ENCODE peak calls at places on chromosomes 5 and 9, in seven cellular contexts. H, P, X, M, T, A and D are unnamed samples.

GRCh38 chr5:149946118-149946517 is 1.5 kb upstream of the PDE6A start:
- DNase-seq in T (no peak), H (no peak), A (peak), M (no peak), P (no peak), X (no peak), D (no peak)

GRCh38 chr9:132791699-132792240 is 86.3 kb downstream of the AK8 start:
- DNase-seq in T (no peak), H (no peak), X (no peak), A (no peak), P (no peak), M (no peak), D (no peak)

GRCh38 chr5:40486437-40487270 is 193.1 kb upstream of the PTGER4 start:
- DNase-seq in P (peak), A (peak), T (no peak), X (peak), H (peak), M (peak), D (peak)

GRCh38 chr5:179212870-179213269 is 132.4 kb downstream of the ADAMTS2 start:
- DNase-seq in H (no peak), X (no peak), A (no peak), M (peak), T (no peak), P (no peak), D (no peak)

GRCh38 chr5:167049043-167049663 is 1242.3 kb upstream of the WWC1 start:
- DNase-seq in A (peak), X (peak), H (peak), T (no peak), M (peak), P (peak), D (no peak)

GRCh38 chr9:32741706-32742105 is 41.6 kb upstream of the TMEM215 start:
- DNase-seq in X (no peak), H (no peak), T (no peak), M (no peak), P (peak), A (no peak), D (no peak)

GRCh38 chr5:120919017-120919416 is 454.9 kb downstream of the PRR16 start:
- DNase-seq in P (no peak), H (peak), M (no peak), A (no peak), X (no peak), T (no peak), D (no peak)

GRCh38 chr9:70405808-70406445 is 8.5 kb downstream of the KLF9 start:
- DNase-seq in M (no peak), P (no peak), T (no peak), X (no peak), A (peak), H (no peak), D (no peak)

GRCh38 chr9:100028201-100028784 is 70.5 kb downstream of the ERP44 start:
- DNase-seq in X (peak), M (peak), H (peak), T (peak), A (peak), P (no peak), D (peak)

GRCh38 chr5:148913985-148914421 is 87.6 kb downstream of the ADRB2 start:
- DNase-seq in X (no peak), P (peak), T (no peak), M (peak), A (peak), H (peak), D (no peak)

GRCh38 chr9:126669108-126669507 is 55.4 kb downstream of the LMX1B start:
- DNase-seq in X (no peak), A (no peak), M (no peak), P (no peak), T (no peak), H (no peak), D (no peak)

GRCh38 chr5:14930486-14930885 is 58.9 kb upstream of the ANKH start:
- DNase-seq in M (peak), H (no peak), X (no peak), A (no peak), P (no peak), T (no peak), D (no peak)

GRCh38 chr5:178333821-178334481 is 101.3 kb upstream of the PHYKPL start:
- DNase-seq in M (no peak), P (no peak), A (no peak), H (no peak), X (no peak), T (no peak), D (no peak)

GRCh38 chr9:4382722-4383317 is 83.0 kb upstream of the GLIS3 start:
- DNase-seq in T (no peak), X (no peak), P (no peak), M (peak), H (peak), A (peak), D (no peak)

GRCh38 chr5:78677777-78678668 is 29.5 kb upstream of the LHFPL2 start:
- DNase-seq in H (peak), M (peak), X (no peak), A (no peak), P (peak), T (no peak), D (no peak)

GRCh38 chr5:124748687-124749594 is 2.5 kb upstream of the ZNF608 start:
- DNase-seq in A (peak), M (peak), T (peak), X (no peak), H (peak), P (peak), D (no peak)

GRCh38 chr5:177403194-177403825 is 2.8 kb upstream of the PFN3 start:
- DNase-seq in H (no peak), A (peak), P (no peak), T (peak), M (peak), X (peak), D (peak)

GRCh38 chr5:115463985-115464384 is 80.6 kb downstream of the FEM1C start:
- DNase-seq in H (no peak), P (no peak), X (no peak), T (no peak), M (no peak), A (no peak), D (no peak)

GRCh38 chr5:150208187-150209015 is 18.5 kb downstream of the SLC6A7 start:
- DNase-seq in P (peak), H (peak), M (peak), A (peak), X (no peak), T (no peak), D (no peak)

GRCh38 chr5:148910686-148911361 is 84.4 kb downstream of the ADRB2 start:
- DNase-seq in T (no peak), H (peak), M (peak), A (peak), P (peak), X (no peak), D (no peak)

GRCh38 chr5:77133061-77133758 is 46.1 kb upstream of the ZBED3 start:
- DNase-seq in X (no peak), M (peak), T (no peak), P (peak), A (no peak), H (peak), D (no peak)

GRCh38 chr5:160685695-160686094 is 166.3 kb downstream of the ATP10B start:
- DNase-seq in A (no peak), T (peak), X (no peak), P (no peak), H (peak), M (peak), D (no peak)

GRCh38 chr5:77333451-77334123 is 123.1 kb downstream of the PDE8B start:
- DNase-seq in X (no peak), P (no peak), H (no peak), T (no peak), M (no peak), A (no peak), D (no peak)

GRCh38 chr5:5103249-5103648 is 36.9 kb upstream of the ADAMTS16 start:
- DNase-seq in P (no peak), H (peak), X (no peak), T (no peak), M (no peak), A (no peak), D (no peak)

GRCh38 chr9:108876425-108876824 is 14.4 kb downstream of the ACTL7A start:
- DNase-seq in T (no peak), P (no peak), M (no peak), A (no peak), X (no peak), H (no peak), D (no peak)

GRCh38 chr5:125575561-125576504 is 829.4 kb upstream of the ZNF608 start:
- DNase-seq in A (peak), M (no peak), P (no peak), H (no peak), T (no peak), X (no peak), D (no peak)

GRCh38 chr5:9513825-9514224 is 32.0 kb downstream of the SEMA5A start:
- DNase-seq in A (no peak), H (peak), M (peak), T (no peak), X (no peak), P (no peak), D (no peak)

GRCh38 chr9:89461302-89461701 is 36.6 kb downstream of the SEMA4D start:
- DNase-seq in H (peak), P (no peak), A (no peak), X (no peak), M (peak), T (no peak), D (no peak)

GRCh38 chr9:120387257-120387999 is 192.5 kb downstream of the CDK5RAP2 start:
- DNase-seq in M (no peak), H (no peak), X (no peak), T (no peak), P (no peak), A (no peak), D (no peak)